ENCODE peak calls at places on chromosomes 11 and 22, in eight cellular contexts. M is HAP-1; E is transverse colon; W is ovary; Q is CD4-positive, CD25-positive, alpha-beta regulatory T cell; H is right cardiac atrium; O is sigmoid colon; I is tibial artery. P is an unnamed sample.

GRCh38 chr11:22703040-22703439 is 36.6 kb downstream of the GAS2 start:
- DNase-seq in W (no peak), I (no peak), Q (peak; percentile 6), O (no peak), M (no peak), H (no peak), E (no peak), P (no peak)

GRCh38 chr11:95891423-95892177 is 32.3 kb downstream of the MTMR2 start:
- DNase-seq in E (no peak), I (no peak), Q (no peak), O (no peak), W (no peak), M (no peak), H (no peak), P (no peak)

GRCh38 chr22:45253039-45253641 is 12.4 kb upstream of the KIAA0930 start:
- DNase-seq in H (no peak), I (no peak), E (no peak), Q (no peak), O (no peak), W (no peak), M (no peak), P (no peak)

GRCh38 chr11:61959678-61960077 is 7.8 kb downstream of the FTH1 start:
- DNase-seq in W (no peak), I (no peak), M (no peak), Q (no peak), E (no peak), H (no peak), O (no peak), P (no peak)

GRCh38 chr11:12212821-12213185 is 102.4 kb downstream of the MICAL2 start:
- DNase-seq in I (no peak), O (no peak), W (no peak), H (no peak), Q (no peak), M (no peak), E (no peak), P (no peak)

GRCh38 chr11:27618591-27618990 is 81.7 kb downstream of the BDNF start:
- DNase-seq in H (no peak), E (no peak), W (no peak), I (no peak), M (no peak), Q (no peak), O (no peak), P (no peak)

GRCh38 chr22:35950262-35950661 is 78.4 kb downstream of the RBFOX2 start:
- DNase-seq in W (no peak), I (no peak), E (no peak), O (no peak), H (no peak), Q (no peak), M (no peak), P (no peak)

GRCh38 chr11:1389932-1390587 is at the start of gene BRSK2:
- DNase-seq in H (peak; percentile 25), Q (no peak), W (peak; percentile 36), E (no peak), O (no peak), I (no peak), M (no peak), P (no peak)

GRCh38 chr11:85626496-85626895 is 648 bp downstream of the DLG2 start:
- DNase-seq in Q (no peak), H (no peak), E (no peak), M (no peak), I (no peak), O (peak; percentile 69), W (peak; percentile 38), P (no peak)

GRCh38 chr11:86396403-86396802 is 21.7 kb downstream of the CCDC81 start:
- DNase-seq in M (no peak), I (no peak), W (no peak), O (no peak), Q (no peak), H (no peak), E (no peak), P (peak; percentile 4)

GRCh38 chr11:47980907-47981621 is 705 bp downstream of the PTPRJ start:
- DNase-seq in H (peak; percentile 49), W (peak; percentile 46), M (no peak), Q (no peak), I (no peak), E (peak; percentile 63), O (peak; percentile 67), P (peak; percentile 52)

GRCh38 chr11:32318071-32318815 is 117.1 kb downstream of the WT1 start:
- DNase-seq in O (no peak), I (no peak), E (no peak), Q (no peak), W (no peak), H (no peak), M (no peak), P (no peak)

GRCh38 chr11:112355726-112356125 is 95.1 kb upstream of the PLET1 start:
- DNase-seq in E (no peak), W (peak; percentile 45), H (peak; percentile 32), M (no peak), Q (peak; percentile 10), O (no peak), I (no peak), P (peak; percentile 98)

GRCh38 chr22:22669093-22669492 is 24.7 kb downstream of the GGTLC2 start:
- DNase-seq in W (no peak), M (no peak), O (no peak), H (no peak), Q (no peak), E (no peak), I (no peak), P (no peak)

GRCh38 chr11:6812391-6813005 is 13.0 kb upstream of the OR6A2 start:
- DNase-seq in O (no peak), I (no peak), M (peak; percentile 34), H (no peak), E (no peak), Q (peak; percentile 55), W (no peak), P (no peak)

GRCh38 chr11:2589538-2589934 is 110.3 kb downstream of the KCNQ1OT1 start:
- DNase-seq in I (no peak), O (no peak), M (no peak), Q (no peak), W (no peak), E (no peak), H (peak; percentile 4), P (no peak)
- H3K4me3 ChIP-seq in I (no peak overlapping the region), O (no peak overlapping the region), M (no peak overlapping the region), Q (no peak overlapping the region), W (no peak overlapping the region), E (no peak overlapping the region), H (no peak overlapping the region), P (no peak overlapping the region)

GRCh38 chr22:42630901-42631602 is 9.3 kb downstream of the ATP5MGL start:
- DNase-seq in Q (no peak), W (no peak), E (no peak), I (no peak), H (no peak), O (no peak), M (no peak), P (no peak)
- H3K9me3 ChIP-seq in Q (no peaks in the 10 kb centered on the region), W (no peaks in the 10 kb centered on the region), E (no peaks in the 10 kb centered on the region), I (no peaks in the 10 kb centered on the region), H (no peaks in the 10 kb centered on the region), O (no peaks in the 10 kb centered on the region), M (no peaks in the 10 kb centered on the region), P (no peaks in the 10 kb centered on the region)

DNA sequence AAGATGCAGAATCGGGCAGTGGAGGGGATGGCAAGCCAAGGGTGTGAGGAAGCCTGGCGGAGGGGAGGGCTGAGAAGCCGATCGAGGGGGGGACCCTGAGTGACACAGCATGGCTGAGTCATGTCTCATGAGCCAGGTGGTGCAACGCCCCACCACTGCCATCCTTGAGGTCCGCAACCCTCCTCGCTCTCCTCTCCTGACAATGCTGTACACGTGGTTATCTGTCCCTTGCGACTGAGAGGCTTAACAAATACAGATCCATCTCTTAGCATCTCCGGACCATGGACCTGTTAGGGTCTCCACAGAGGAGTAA is 14.2 kb downstream of the SLC22A12 start:
- DNase-seq in Q (no peak), M (no peak), W (no peak), H (no peak), E (no peak), I (no peak), O (no peak), P (no peak)
- H3K27me3 ChIP-seq in Q (no peaks in the 10 kb centered on the region), M (no peaks in the 10 kb centered on the region), W (no peaks in the 10 kb centered on the region), H (no peaks in the 10 kb centered on the region), E (no peaks in the 10 kb centered on the region), I (peaks cover 12% of the 10 kb centered on the region), O (no peaks in the 10 kb centered on the region), P (no peaks in the 10 kb centered on the region)

DNA sequence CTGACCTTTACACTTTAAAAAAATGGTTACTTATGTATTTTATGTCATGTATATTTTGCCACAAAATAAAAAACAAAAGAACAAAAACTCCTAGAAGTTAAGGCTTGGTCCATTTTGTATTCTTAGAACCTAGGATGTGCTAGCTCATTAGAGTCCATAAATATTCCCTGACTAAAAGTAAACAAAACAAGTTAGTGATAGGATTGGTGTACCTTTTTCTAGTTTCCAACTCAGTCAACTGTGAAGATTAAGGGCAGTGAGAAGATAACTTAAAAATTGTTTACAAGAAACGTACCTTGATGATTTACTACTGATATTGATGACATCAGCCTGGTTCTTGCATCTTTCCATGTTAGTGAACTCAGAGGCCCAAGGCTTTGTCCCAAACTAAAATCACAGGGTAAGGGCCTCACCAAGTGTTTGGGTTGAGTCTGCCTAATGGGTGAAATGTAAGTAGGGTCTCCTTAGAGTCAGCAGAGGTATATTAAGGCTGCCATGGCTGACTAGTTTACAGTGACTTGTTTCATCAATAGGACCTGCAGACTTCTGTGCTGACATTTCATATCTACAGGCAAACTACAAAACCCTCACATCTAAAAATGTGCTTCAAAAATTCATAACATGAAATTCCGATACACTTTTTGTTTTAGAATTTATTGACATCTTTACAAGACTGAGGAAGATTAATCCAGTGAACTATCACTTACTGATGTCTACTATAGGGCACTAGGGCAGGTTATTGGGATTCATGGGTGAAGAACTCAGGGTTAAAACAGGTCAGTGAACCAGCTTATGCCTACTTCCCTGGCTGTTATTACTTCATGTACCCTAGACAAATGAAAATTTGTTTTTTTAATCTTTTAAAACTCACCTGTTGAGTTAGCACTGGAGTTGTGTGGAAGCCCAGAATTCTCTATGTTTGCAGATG is 4.4 kb downstream of the TMEM123 start:
- DNase-seq in I (no peak), E (no peak), O (no peak), M (no peak), W (no peak), H (no peak), Q (no peak), P (no peak)
- H3K4me3 ChIP-seq in I (no peak overlapping the region), E (no peak overlapping the region), O (no peak overlapping the region), M (no peak overlapping the region), W (no peak overlapping the region), H (no peak overlapping the region), Q (peak overlapping the region; percentile 90), P (no peak overlapping the region)

DNA sequence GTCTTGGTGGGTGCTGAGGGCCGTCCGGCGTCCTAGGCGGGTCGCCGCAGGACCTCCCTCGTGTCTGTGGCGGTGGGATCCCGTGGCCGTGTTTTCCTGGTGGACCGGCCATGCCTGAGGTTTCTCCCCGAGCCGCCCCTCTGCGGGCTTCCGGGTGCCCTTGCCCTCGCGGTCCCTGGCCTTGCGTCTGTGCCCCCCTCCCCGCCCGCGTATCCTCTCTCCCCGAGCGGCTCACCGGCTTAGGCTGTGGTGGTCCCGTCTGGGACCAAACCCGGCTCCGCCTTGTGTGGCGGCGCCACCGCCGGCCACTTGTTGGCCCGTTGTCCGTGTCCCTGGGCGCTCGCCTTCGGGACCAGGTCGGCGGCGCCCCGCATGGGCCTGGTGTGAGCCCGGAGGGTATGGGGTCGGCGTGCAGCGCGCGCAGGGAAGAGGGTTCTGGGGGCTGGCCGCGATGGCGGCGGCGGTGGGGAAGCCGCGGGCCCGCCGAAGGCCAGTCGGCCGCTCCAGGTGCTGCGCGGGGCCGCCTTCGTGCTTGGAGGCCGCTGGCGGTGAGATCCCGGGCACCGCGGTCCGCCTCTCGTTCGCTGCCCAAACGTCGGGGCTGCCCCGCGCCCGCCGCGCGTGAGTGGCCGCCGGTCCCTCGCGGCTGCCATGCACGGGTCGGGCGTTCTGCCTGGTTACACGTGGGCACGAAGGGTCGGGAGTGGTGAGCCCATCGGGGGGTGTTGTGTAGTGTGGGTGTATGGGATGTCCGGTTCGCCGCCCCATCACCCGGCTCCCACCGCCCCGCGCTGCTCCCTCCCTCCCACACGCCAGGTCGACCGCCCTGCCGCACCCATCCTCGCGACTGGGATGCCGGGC is 3899.1 kb upstream of the OR11H1 start:
- DNase-seq in Q (no peak), H (no peak), O (no peak), E (no peak), W (no peak), I (no peak), M (no peak), P (no peak)
- H3K9me3 ChIP-seq in Q (peaks cover 58% of the 10 kb centered on the region), H (no peaks in the 10 kb centered on the region), O (peaks cover 19% of the 10 kb centered on the region), E (peaks cover 37% of the 10 kb centered on the region), W (no peaks in the 10 kb centered on the region), I (peaks cover 57% of the 10 kb centered on the region), M (peaks cover 2% of the 10 kb centered on the region), P (peaks cover 3% of the 10 kb centered on the region)